ENCODE peak calls at places on chromosomes 7 and 10, in eight cellular contexts. One of them, this sample, is unnamed.

GRCh38 chr10:128557149-128557548 is 430.9 kb upstream of the MKI67 start:
- ATAC-seq in psoas muscle: no peak
- ATAC-seq in HCT116: no peak
- ATAC-seq in GM23338: peak; percentile 73
- ATAC-seq in left lung: no peak
- ATAC-seq in stimulated activated naive B cell treated with anti-CD40 and anti-IgM and Interleukin-4, amounts not matched to agents 10 μg/mL and 1 μg/mL and 100 μg/mL, for 72 hours: no peak
- ATAC-seq in left ventricle myocardium superior: no peak
- ATAC-seq in GM12878: no peak
- ATAC-seq in this sample: no peak

GRCh38 chr10:12594448-12594944 is 245.1 kb downstream of the CAMK1D start:
- ATAC-seq in psoas muscle: no peak
- ATAC-seq in HCT116: no peak
- ATAC-seq in GM23338: no peak
- ATAC-seq in left lung: no peak
- ATAC-seq in stimulated activated naive B cell treated with anti-CD40 and anti-IgM and Interleukin-4, amounts not matched to agents 10 μg/mL and 1 μg/mL and 100 μg/mL, for 72 hours: peak; percentile 79
- ATAC-seq in left ventricle myocardium superior: no peak
- ATAC-seq in GM12878: no peak
- ATAC-seq in this sample: peak; percentile 56

GRCh38 chr7:151537818-151538561 is 18.3 kb upstream of the RHEB start:
- ATAC-seq in psoas muscle: no peak
- ATAC-seq in HCT116: no peak
- ATAC-seq in GM23338: no peak
- ATAC-seq in left lung: peak; percentile 57
- ATAC-seq in stimulated activated naive B cell treated with anti-CD40 and anti-IgM and Interleukin-4, amounts not matched to agents 10 μg/mL and 1 μg/mL and 100 μg/mL, for 72 hours: no peak
- ATAC-seq in left ventricle myocardium superior: peak; percentile 88
- ATAC-seq in GM12878: peak; percentile 26
- ATAC-seq in this sample: no peak

GRCh38 chr10:60281331-60281730 is 108.3 kb downstream of the ANK3 start:
- ATAC-seq in psoas muscle: no peak
- ATAC-seq in HCT116: no peak
- ATAC-seq in GM23338: no peak
- ATAC-seq in left lung: peak; percentile 58
- ATAC-seq in stimulated activated naive B cell treated with anti-CD40 and anti-IgM and Interleukin-4, amounts not matched to agents 10 μg/mL and 1 μg/mL and 100 μg/mL, for 72 hours: no peak
- ATAC-seq in left ventricle myocardium superior: peak; percentile 44
- ATAC-seq in GM12878: no peak
- ATAC-seq in this sample: no peak

GRCh38 chr7:142885311-142886230 is at the start of gene TRPV6:
- ATAC-seq in psoas muscle: no peak
- ATAC-seq in HCT116: peak; percentile 93
- ATAC-seq in GM23338: peak; percentile 92
- ATAC-seq in left lung: peak; percentile 98
- ATAC-seq in stimulated activated naive B cell treated with anti-CD40 and anti-IgM and Interleukin-4, amounts not matched to agents 10 μg/mL and 1 μg/mL and 100 μg/mL, for 72 hours: no peak
- ATAC-seq in left ventricle myocardium superior: peak; percentile 24
- ATAC-seq in GM12878: no peak
- ATAC-seq in this sample: no peak

GRCh38 chr7:99209781-99210180 is 1.9 kb upstream of the KPNA7 start:
- ATAC-seq in psoas muscle: no peak
- ATAC-seq in HCT116: no peak
- ATAC-seq in GM23338: no peak
- ATAC-seq in left lung: no peak
- ATAC-seq in stimulated activated naive B cell treated with anti-CD40 and anti-IgM and Interleukin-4, amounts not matched to agents 10 μg/mL and 1 μg/mL and 100 μg/mL, for 72 hours: no peak
- ATAC-seq in left ventricle myocardium superior: no peak
- ATAC-seq in GM12878: no peak
- ATAC-seq in this sample: no peak

GRCh38 chr10:99809931-99810615 is 27.6 kb downstream of the ABCC2 start:
- ATAC-seq in psoas muscle: peak; percentile 68
- ATAC-seq in HCT116: no peak
- ATAC-seq in GM23338: no peak
- ATAC-seq in left lung: peak; percentile 91
- ATAC-seq in stimulated activated naive B cell treated with anti-CD40 and anti-IgM and Interleukin-4, amounts not matched to agents 10 μg/mL and 1 μg/mL and 100 μg/mL, for 72 hours: no peak
- ATAC-seq in left ventricle myocardium superior: no peak
- ATAC-seq in GM12878: no peak
- ATAC-seq in this sample: no peak

GRCh38 chr10:112991888-112992491 is 41.9 kb downstream of the TCF7L2 start:
- ATAC-seq in psoas muscle: no peak
- ATAC-seq in HCT116: peak; percentile 27
- ATAC-seq in GM23338: no peak
- ATAC-seq in left lung: no peak
- ATAC-seq in stimulated activated naive B cell treated with anti-CD40 and anti-IgM and Interleukin-4, amounts not matched to agents 10 μg/mL and 1 μg/mL and 100 μg/mL, for 72 hours: no peak
- ATAC-seq in left ventricle myocardium superior: no peak
- ATAC-seq in GM12878: no peak
- ATAC-seq in this sample: no peak

GRCh38 chr7:90568213-90568612 is 27.9 kb upstream of the CDK14 start:
- ATAC-seq in psoas muscle: no peak
- ATAC-seq in HCT116: no peak
- ATAC-seq in GM23338: no peak
- ATAC-seq in left lung: peak; percentile 43
- ATAC-seq in stimulated activated naive B cell treated with anti-CD40 and anti-IgM and Interleukin-4, amounts not matched to agents 10 μg/mL and 1 μg/mL and 100 μg/mL, for 72 hours: peak; percentile 60
- ATAC-seq in left ventricle myocardium superior: no peak
- ATAC-seq in GM12878: peak; percentile 22
- ATAC-seq in this sample: no peak

GRCh38 chr7:46512901-46513431 is 591.9 kb upstream of the IGFBP3 start:
- ATAC-seq in psoas muscle: no peak
- ATAC-seq in HCT116: no peak
- ATAC-seq in GM23338: no peak
- ATAC-seq in left lung: no peak
- ATAC-seq in stimulated activated naive B cell treated with anti-CD40 and anti-IgM and Interleukin-4, amounts not matched to agents 10 μg/mL and 1 μg/mL and 100 μg/mL, for 72 hours: no peak
- ATAC-seq in left ventricle myocardium superior: peak; percentile 43
- ATAC-seq in GM12878: no peak
- ATAC-seq in this sample: no peak

GRCh38 chr10:119301397-119301796 is 94.0 kb downstream of the GRK5 start:
- ATAC-seq in psoas muscle: no peak
- ATAC-seq in HCT116: no peak
- ATAC-seq in GM23338: no peak
- ATAC-seq in left lung: peak; percentile 29
- ATAC-seq in stimulated activated naive B cell treated with anti-CD40 and anti-IgM and Interleukin-4, amounts not matched to agents 10 μg/mL and 1 μg/mL and 100 μg/mL, for 72 hours: peak; percentile 20
- ATAC-seq in left ventricle myocardium superior: no peak
- ATAC-seq in GM12878: no peak
- ATAC-seq in this sample: peak; percentile 37

GRCh38 chr10:122154733-122155366 is 116.2 kb upstream of the BTBD16 start:
- ATAC-seq in psoas muscle: peak; percentile 15
- ATAC-seq in HCT116: no peak
- ATAC-seq in GM23338: peak; percentile 79
- ATAC-seq in left lung: peak; percentile 54
- ATAC-seq in stimulated activated naive B cell treated with anti-CD40 and anti-IgM and Interleukin-4, amounts not matched to agents 10 μg/mL and 1 μg/mL and 100 μg/mL, for 72 hours: no peak
- ATAC-seq in left ventricle myocardium superior: peak; percentile 22
- ATAC-seq in GM12878: no peak
- ATAC-seq in this sample: no peak

GRCh38 chr10:63175534-63175933 is 42.4 kb downstream of the NRBF2 start:
- ATAC-seq in psoas muscle: no peak
- ATAC-seq in HCT116: no peak
- ATAC-seq in GM23338: peak; percentile 26
- ATAC-seq in left lung: no peak
- ATAC-seq in stimulated activated naive B cell treated with anti-CD40 and anti-IgM and Interleukin-4, amounts not matched to agents 10 μg/mL and 1 μg/mL and 100 μg/mL, for 72 hours: no peak
- ATAC-seq in left ventricle myocardium superior: no peak
- ATAC-seq in GM12878: no peak
- ATAC-seq in this sample: no peak

GRCh38 chr10:132347211-132347930 is 15.4 kb downstream of the LRRC27 start:
- ATAC-seq in psoas muscle: no peak
- ATAC-seq in HCT116: no peak
- ATAC-seq in GM23338: no peak
- ATAC-seq in left lung: no peak
- ATAC-seq in stimulated activated naive B cell treated with anti-CD40 and anti-IgM and Interleukin-4, amounts not matched to agents 10 μg/mL and 1 μg/mL and 100 μg/mL, for 72 hours: peak; percentile 64
- ATAC-seq in left ventricle myocardium superior: no peak
- ATAC-seq in GM12878: no peak
- ATAC-seq in this sample: peak; percentile 65

GRCh38 chr7:5143106-5143505 is 46.9 kb upstream of the WIPI2 start:
- ATAC-seq in psoas muscle: no peak
- ATAC-seq in HCT116: no peak
- ATAC-seq in GM23338: no peak
- ATAC-seq in left lung: no peak
- ATAC-seq in stimulated activated naive B cell treated with anti-CD40 and anti-IgM and Interleukin-4, amounts not matched to agents 10 μg/mL and 1 μg/mL and 100 μg/mL, for 72 hours: no peak
- ATAC-seq in left ventricle myocardium superior: no peak
- ATAC-seq in GM12878: no peak
- ATAC-seq in this sample: no peak

GRCh38 chr7:151251328-151251925 is 2.9 kb upstream of the SMARCD3 start:
- ATAC-seq in psoas muscle: no peak
- ATAC-seq in HCT116: peak; percentile 38
- ATAC-seq in GM23338: peak; percentile 1
- ATAC-seq in left lung: peak; percentile 9
- ATAC-seq in stimulated activated naive B cell treated with anti-CD40 and anti-IgM and Interleukin-4, amounts not matched to agents 10 μg/mL and 1 μg/mL and 100 μg/mL, for 72 hours: peak; percentile 15
- ATAC-seq in left ventricle myocardium superior: peak; percentile 5
- ATAC-seq in GM12878: no peak
- ATAC-seq in this sample: no peak

GRCh38 chr10:23341004-23341403 is 3.6 kb downstream of the C10orf67 start:
- ATAC-seq in psoas muscle: no peak
- ATAC-seq in HCT116: no peak
- ATAC-seq in GM23338: no peak
- ATAC-seq in left lung: no peak
- ATAC-seq in stimulated activated naive B cell treated with anti-CD40 and anti-IgM and Interleukin-4, amounts not matched to agents 10 μg/mL and 1 μg/mL and 100 μg/mL, for 72 hours: peak; percentile 53
- ATAC-seq in left ventricle myocardium superior: no peak
- ATAC-seq in GM12878: peak; percentile 48
- ATAC-seq in this sample: no peak

GRCh38 chr10:79158004-79158340 is 89.2 kb downstream of the ZMIZ1 start:
- ATAC-seq in psoas muscle: no peak
- ATAC-seq in HCT116: no peak
- ATAC-seq in GM23338: no peak
- ATAC-seq in left lung: peak; percentile 51
- ATAC-seq in stimulated activated naive B cell treated with anti-CD40 and anti-IgM and Interleukin-4, amounts not matched to agents 10 μg/mL and 1 μg/mL and 100 μg/mL, for 72 hours: no peak
- ATAC-seq in left ventricle myocardium superior: peak; percentile 1
- ATAC-seq in GM12878: no peak
- ATAC-seq in this sample: no peak

GRCh38 chr7:150814328-150815001 is 13.9 kb downstream of the TMEM176A start:
- ATAC-seq in psoas muscle: no peak
- ATAC-seq in HCT116: no peak
- ATAC-seq in GM23338: peak; percentile 52
- ATAC-seq in left lung: no peak
- ATAC-seq in stimulated activated naive B cell treated with anti-CD40 and anti-IgM and Interleukin-4, amounts not matched to agents 10 μg/mL and 1 μg/mL and 100 μg/mL, for 72 hours: no peak
- ATAC-seq in left ventricle myocardium superior: no peak
- ATAC-seq in GM12878: no peak
- ATAC-seq in this sample: no peak

GRCh38 chr10:10475812-10476211 is 541.9 kb upstream of the CELF2 start:
- ATAC-seq in psoas muscle: no peak
- ATAC-seq in HCT116: no peak
- ATAC-seq in GM23338: peak; percentile 66
- ATAC-seq in left lung: no peak
- ATAC-seq in stimulated activated naive B cell treated with anti-CD40 and anti-IgM and Interleukin-4, amounts not matched to agents 10 μg/mL and 1 μg/mL and 100 μg/mL, for 72 hours: no peak
- ATAC-seq in left ventricle myocardium superior: no peak
- ATAC-seq in GM12878: no peak
- ATAC-seq in this sample: no peak

GRCh38 chr10:78684954-78685353 is 383.8 kb upstream of the ZMIZ1 start:
- ATAC-seq in psoas muscle: no peak
- ATAC-seq in HCT116: no peak
- ATAC-seq in GM23338: peak; percentile 38
- ATAC-seq in left lung: no peak
- ATAC-seq in stimulated activated naive B cell treated with anti-CD40 and anti-IgM and Interleukin-4, amounts not matched to agents 10 μg/mL and 1 μg/mL and 100 μg/mL, for 72 hours: no peak
- ATAC-seq in left ventricle myocardium superior: no peak
- ATAC-seq in GM12878: no peak
- ATAC-seq in this sample: no peak

GRCh38 chr7:78473902-78474301 is 675.3 kb downstream of the PHTF2 start:
- ATAC-seq in psoas muscle: no peak
- ATAC-seq in HCT116: no peak
- ATAC-seq in GM23338: peak; percentile 41
- ATAC-seq in left lung: no peak
- ATAC-seq in stimulated activated naive B cell treated with anti-CD40 and anti-IgM and Interleukin-4, amounts not matched to agents 10 μg/mL and 1 μg/mL and 100 μg/mL, for 72 hours: no peak
- ATAC-seq in left ventricle myocardium superior: peak; percentile 27
- ATAC-seq in GM12878: no peak
- ATAC-seq in this sample: no peak

This sample was measured in stimulated activated memory B cell treated with anti-CD40 and anti-IgM and Interleukin-4, amounts not matched to agents 10 μg/mL and 1 μg/mL and 100 μg/mL, for 72 hours.